ENCODE peak calls at places on chromosomes 6 and 20, in six cellular contexts. One of them, this sample, is unnamed.

GRCh38 chr6:13272131-13273046 is 55.9 kb downstream of the TBC1D7 start:
- DNase-seq in H1: no peak
- DNase-seq in K562: peak; percentile 85
- DNase-seq in thyroid gland: peak; percentile 14
- DNase-seq in right lobe of liver: peak; percentile 67
- DNase-seq in sigmoid colon: peak; percentile 81
- DNase-seq in this sample: no peak

GRCh38 chr6:106886444-106886843 is 88.1 kb downstream of the CD24 start:
- DNase-seq in H1: no peak
- DNase-seq in K562: no peak
- DNase-seq in thyroid gland: no peak
- DNase-seq in right lobe of liver: no peak
- DNase-seq in sigmoid colon: no peak
- DNase-seq in this sample: no peak

GRCh38 chr6:28615616-28615954 is 89.9 kb downstream of the GPX5 start:
- DNase-seq in H1: no peak
- DNase-seq in K562: peak; percentile 58
- DNase-seq in thyroid gland: no peak
- DNase-seq in right lobe of liver: no peak
- DNase-seq in sigmoid colon: no peak
- DNase-seq in this sample: no peak

GRCh38 chr6:53706525-53706924 is 41.0 kb upstream of the KLHL31 start:
- DNase-seq in H1: no peak
- DNase-seq in K562: no peak
- DNase-seq in thyroid gland: no peak
- DNase-seq in right lobe of liver: no peak
- DNase-seq in sigmoid colon: no peak
- DNase-seq in this sample: no peak

GRCh38 chr20:64037498-64038213 is 1.7 kb downstream of the C20orf204 start:
- DNase-seq in H1: no peak
- DNase-seq in K562: peak; percentile 60
- DNase-seq in thyroid gland: no peak
- DNase-seq in right lobe of liver: no peak
- DNase-seq in sigmoid colon: no peak
- DNase-seq in this sample: no peak

GRCh38 chr6:170172825-170173231 is 118.0 kb downstream of the DLL1 start:
- DNase-seq in H1: peak; percentile 14
- DNase-seq in K562: no peak
- DNase-seq in thyroid gland: no peak
- DNase-seq in right lobe of liver: peak; percentile 15
- DNase-seq in sigmoid colon: peak; percentile 39
- DNase-seq in this sample: no peak

GRCh38 chr20:13533946-13534345 is 104.8 kb downstream of the TASP1 start:
- DNase-seq in H1: no peak
- DNase-seq in K562: no peak
- DNase-seq in thyroid gland: no peak
- DNase-seq in right lobe of liver: no peak
- DNase-seq in sigmoid colon: no peak
- DNase-seq in this sample: no peak

GRCh38 chr6:127366281-127367022 is 23.0 kb upstream of the ECHDC1 start:
- DNase-seq in H1: no peak
- DNase-seq in K562: peak; percentile 39
- DNase-seq in thyroid gland: no peak
- DNase-seq in right lobe of liver: no peak
- DNase-seq in sigmoid colon: peak; percentile 75
- DNase-seq in this sample: no peak

GRCh38 chr6:38476141-38476540 is 163.6 kb downstream of the BTBD9 start:
- DNase-seq in H1: no peak
- DNase-seq in K562: no peak
- DNase-seq in thyroid gland: no peak
- DNase-seq in right lobe of liver: no peak
- DNase-seq in sigmoid colon: no peak
- DNase-seq in this sample: no peak

GRCh38 chr6:13369591-13369990 is 41.3 kb upstream of the TBC1D7 start:
- DNase-seq in H1: no peak
- DNase-seq in K562: no peak
- DNase-seq in thyroid gland: no peak
- DNase-seq in right lobe of liver: no peak
- DNase-seq in sigmoid colon: no peak
- DNase-seq in this sample: no peak

GRCh38 chr20:8829232-8829631 is 239.7 kb upstream of the PLCB4 start:
- DNase-seq in H1: no peak
- DNase-seq in K562: peak; percentile 2
- DNase-seq in thyroid gland: no peak
- DNase-seq in right lobe of liver: no peak
- DNase-seq in sigmoid colon: no peak
- DNase-seq in this sample: no peak

GRCh38 chr6:158706369-158706982 is 56.6 kb downstream of the SYTL3 start:
- DNase-seq in H1: no peak
- DNase-seq in K562: peak; percentile 76
- DNase-seq in thyroid gland: peak; percentile 77
- DNase-seq in right lobe of liver: peak; percentile 45
- DNase-seq in sigmoid colon: peak; percentile 86
- DNase-seq in this sample: no peak

GRCh38 chr6:54238407-54238806 is 69.8 kb upstream of the TINAG start:
- DNase-seq in H1: no peak
- DNase-seq in K562: no peak
- DNase-seq in thyroid gland: no peak
- DNase-seq in right lobe of liver: no peak
- DNase-seq in sigmoid colon: no peak
- DNase-seq in this sample: no peak

GRCh38 chr6:168355716-168356522 is 36.3 kb upstream of the DACT2 start:
- DNase-seq in H1: peak; percentile 79
- DNase-seq in K562: peak; percentile 68
- DNase-seq in thyroid gland: peak; percentile 56
- DNase-seq in right lobe of liver: peak; percentile 75
- DNase-seq in sigmoid colon: peak; percentile 74
- DNase-seq in this sample: peak; percentile 41

GRCh38 chr6:2798586-2799134 is 33.5 kb downstream of the WRNIP1 start:
- DNase-seq in H1: no peak
- DNase-seq in K562: peak; percentile 41
- DNase-seq in thyroid gland: no peak
- DNase-seq in right lobe of liver: no peak
- DNase-seq in sigmoid colon: no peak
- DNase-seq in this sample: no peak

GRCh38 chr6:32936247-32937152 is 4.3 kb downstream of the HLA-DMB start:
- DNase-seq in H1: no peak
- DNase-seq in K562: no peak
- DNase-seq in thyroid gland: peak; percentile 83
- DNase-seq in right lobe of liver: no peak
- DNase-seq in sigmoid colon: no peak
- DNase-seq in this sample: no peak

GRCh38 chr6:32938494-32938893 is 2.3 kb downstream of the HLA-DMB start:
- DNase-seq in H1: no peak
- DNase-seq in K562: no peak
- DNase-seq in thyroid gland: no peak
- DNase-seq in right lobe of liver: no peak
- DNase-seq in sigmoid colon: no peak
- DNase-seq in this sample: no peak

GRCh38 chr6:32933661-32934085 is 7.2 kb downstream of the HLA-DMB start:
- DNase-seq in H1: peak; percentile 89
- DNase-seq in K562: peak; percentile 85
- DNase-seq in thyroid gland: peak; percentile 78
- DNase-seq in right lobe of liver: peak; percentile 77
- DNase-seq in sigmoid colon: peak; percentile 87
- DNase-seq in this sample: peak; percentile 58

GRCh38 chr6:32935551-32936246 is 5.1 kb downstream of the HLA-DMB start:
- DNase-seq in H1: no peak
- DNase-seq in K562: no peak
- DNase-seq in thyroid gland: no peak
- DNase-seq in right lobe of liver: no peak
- DNase-seq in sigmoid colon: no peak
- DNase-seq in this sample: no peak

GRCh38 chr6:32937230-32937633 is 3.6 kb downstream of the HLA-DMB start:
- DNase-seq in H1: no peak
- DNase-seq in K562: no peak
- DNase-seq in thyroid gland: no peak
- DNase-seq in right lobe of liver: no peak
- DNase-seq in sigmoid colon: peak; percentile 72
- DNase-seq in this sample: no peak
- TF ChIP-seq POLR2A in H1: no peak
- TF ChIP-seq POLR2A in K562: no peak
- TF ChIP-seq POLR2A in thyroid gland: no peak
- TF ChIP-seq POLR2A in right lobe of liver: no peak
- TF ChIP-seq POLR2A in sigmoid colon: no peak
- TF ChIP-seq POLR2A in this sample: no peak

GRCh38 chr6:167116838-167117228 is 6.1 kb upstream of the CCR6 start:
- DNase-seq in H1: no peak
- DNase-seq in K562: no peak
- DNase-seq in thyroid gland: no peak
- DNase-seq in right lobe of liver: no peak
- DNase-seq in sigmoid colon: no peak
- DNase-seq in this sample: no peak
- H3K4me1 ChIP-seq in H1: no peaks in the 10 kb centered on the region
- H3K4me1 ChIP-seq in K562: no peaks in the 10 kb centered on the region
- H3K4me1 ChIP-seq in thyroid gland: peaks cover 10% of the 10 kb centered on the region
- H3K4me1 ChIP-seq in right lobe of liver: no peaks in the 10 kb centered on the region
- H3K4me1 ChIP-seq in sigmoid colon: peaks cover 51% of the 10 kb centered on the region
- H3K4me1 ChIP-seq in this sample: no peaks in the 10 kb centered on the region

GRCh38 chr6:129708496-129709216 is 1.3 kb downstream of the ARHGAP18 start:
- DNase-seq in H1: no peak
- DNase-seq in K562: no peak
- DNase-seq in thyroid gland: no peak
- DNase-seq in right lobe of liver: no peak
- DNase-seq in sigmoid colon: no peak
- DNase-seq in this sample: no peak
- H3K4me3 ChIP-seq in H1: no peak overlapping the region
- H3K4me3 ChIP-seq in K562: peak overlapping the region; percentile 64
- H3K4me3 ChIP-seq in thyroid gland: peak overlapping the region; percentile 44
- H3K4me3 ChIP-seq in right lobe of liver: no peak overlapping the region
- H3K4me3 ChIP-seq in sigmoid colon: peak overlapping the region; percentile 55
- H3K4me3 ChIP-seq in this sample: peak overlapping the region; percentile 66

GRCh38 chr6:161273752-161274487 is at the start of gene AGPAT4:
- DNase-seq in H1: peak; percentile 72
- DNase-seq in K562: peak; percentile 97
- DNase-seq in thyroid gland: peak; percentile 75
- DNase-seq in right lobe of liver: no peak
- DNase-seq in sigmoid colon: peak; percentile 90
- DNase-seq in this sample: peak; percentile 73
- TF ChIP-seq POLR2A in H1: peak; percentile 89
- TF ChIP-seq POLR2A in K562: peak; percentile 77
- TF ChIP-seq POLR2A in thyroid gland: no peak
- TF ChIP-seq POLR2A in right lobe of liver: no peak
- TF ChIP-seq POLR2A in sigmoid colon: peak; percentile 19
- TF ChIP-seq POLR2A in this sample: no peak

GRCh38 chr20:57397004-57397692 is 6.0 kb downstream of the RBM38 start:
- DNase-seq in H1: no peak
- DNase-seq in K562: no peak
- DNase-seq in thyroid gland: no peak
- DNase-seq in right lobe of liver: peak; percentile 12
- DNase-seq in sigmoid colon: peak; percentile 66
- DNase-seq in this sample: no peak
- H3K4me1 ChIP-seq in H1: peaks cover 5% of the 10 kb centered on the region
- H3K4me1 ChIP-seq in K562: peaks cover 64% of the 10 kb centered on the region
- H3K4me1 ChIP-seq in thyroid gland: peaks cover 9% of the 10 kb centered on the region
- H3K4me1 ChIP-seq in right lobe of liver: no peaks in the 10 kb centered on the region
- H3K4me1 ChIP-seq in sigmoid colon: peaks cover 100% of the 10 kb centered on the region
- H3K4me1 ChIP-seq in this sample: peaks cover 33% of the 10 kb centered on the region

GRCh38 chr6:152661776-152662175 is 24.6 kb upstream of the SYNE1 start:
- DNase-seq in H1: no peak
- DNase-seq in K562: no peak
- DNase-seq in thyroid gland: no peak
- DNase-seq in right lobe of liver: no peak
- DNase-seq in sigmoid colon: no peak
- DNase-seq in this sample: no peak
- H3K4me3 ChIP-seq in H1: no peak overlapping the region
- H3K4me3 ChIP-seq in K562: no peak overlapping the region
- H3K4me3 ChIP-seq in thyroid gland: no peak overlapping the region
- H3K4me3 ChIP-seq in right lobe of liver: no peak overlapping the region
- H3K4me3 ChIP-seq in sigmoid colon: no peak overlapping the region
- H3K4me3 ChIP-seq in this sample: no peak overlapping the region

DNA sequence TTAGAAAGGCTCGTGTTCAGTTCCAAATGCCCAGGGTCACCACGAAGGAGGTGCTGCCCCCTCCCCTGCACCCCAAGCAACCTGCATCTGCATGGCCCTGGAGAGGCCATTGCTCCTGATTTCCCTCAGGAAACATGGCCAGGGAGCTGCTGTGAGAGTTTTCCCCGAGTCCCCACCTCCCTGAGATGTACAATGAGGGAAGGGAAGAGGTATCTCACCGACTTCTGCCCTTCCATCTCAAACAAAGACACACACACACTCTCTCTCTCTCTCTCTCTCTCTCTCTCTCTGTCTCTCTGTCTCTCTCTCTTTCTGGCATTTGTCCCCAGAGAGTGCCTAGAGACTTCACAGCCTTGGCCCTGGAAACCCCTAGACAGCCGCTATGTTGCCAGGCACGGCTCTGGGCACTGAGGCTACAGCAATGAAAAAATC is 120.4 kb downstream of the MRPL14 start:
- DNase-seq in H1: no peak
- DNase-seq in K562: no peak
- DNase-seq in thyroid gland: no peak
- DNase-seq in right lobe of liver: no peak
- DNase-seq in sigmoid colon: no peak
- DNase-seq in this sample: no peak
- TF ChIP-seq POLR2A in H1: no peak
- TF ChIP-seq POLR2A in K562: no peak
- TF ChIP-seq POLR2A in thyroid gland: no peak
- TF ChIP-seq POLR2A in right lobe of liver: no peak
- TF ChIP-seq POLR2A in sigmoid colon: no peak
- TF ChIP-seq POLR2A in this sample: no peak

GRCh38 chr6:150144294-150144868 is 1.5 kb downstream of the PPP1R14C start:
- DNase-seq in H1: no peak
- DNase-seq in K562: no peak
- DNase-seq in thyroid gland: no peak
- DNase-seq in right lobe of liver: no peak
- DNase-seq in sigmoid colon: no peak
- DNase-seq in this sample: no peak
- H3K4me1 ChIP-seq in H1: no peaks in the 10 kb centered on the region
- H3K4me1 ChIP-seq in K562: peaks cover 35% of the 10 kb centered on the region
- H3K4me1 ChIP-seq in thyroid gland: peaks cover 35% of the 10 kb centered on the region
- H3K4me1 ChIP-seq in right lobe of liver: no peaks in the 10 kb centered on the region
- H3K4me1 ChIP-seq in sigmoid colon: peaks cover 18% of the 10 kb centered on the region
- H3K4me1 ChIP-seq in this sample: no peaks in the 10 kb centered on the region

DNA sequence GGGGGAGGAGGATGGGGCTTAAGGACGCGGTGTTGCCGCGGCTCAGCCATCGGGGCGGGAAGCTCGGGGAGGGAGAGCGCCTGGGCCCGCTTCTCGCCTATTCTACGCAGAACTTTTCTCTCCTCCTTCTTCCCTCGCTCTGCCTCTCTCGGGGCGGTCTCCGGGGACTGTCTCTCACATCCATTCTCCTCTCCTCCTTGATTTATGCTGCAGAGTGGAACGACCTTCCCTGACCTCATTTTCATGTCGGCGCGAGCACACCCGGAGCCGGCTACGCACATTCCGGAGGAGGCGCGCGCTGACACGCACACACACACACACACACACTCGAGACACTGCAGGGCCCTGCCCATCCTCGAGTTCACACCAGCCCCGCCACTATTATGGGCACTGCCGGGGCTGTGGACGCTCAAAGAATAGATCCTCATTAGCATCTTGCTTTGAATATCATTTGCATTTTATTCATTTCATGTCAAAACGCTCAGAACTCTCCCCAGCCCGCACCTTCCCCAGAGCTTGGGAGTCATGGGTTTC is 36.7 kb downstream of the NCR2 start:
- DNase-seq in H1: peak; percentile 54
- DNase-seq in K562: no peak
- DNase-seq in thyroid gland: peak; percentile 62
- DNase-seq in right lobe of liver: no peak
- DNase-seq in sigmoid colon: no peak
- DNase-seq in this sample: no peak
- H3K4me3 ChIP-seq in H1: peak overlapping the region; percentile 9
- H3K4me3 ChIP-seq in K562: no peak overlapping the region
- H3K4me3 ChIP-seq in thyroid gland: peak overlapping the region; percentile 20
- H3K4me3 ChIP-seq in right lobe of liver: no peak overlapping the region
- H3K4me3 ChIP-seq in sigmoid colon: peak overlapping the region; percentile 47
- H3K4me3 ChIP-seq in this sample: no peak overlapping the region

This sample was measured in breast epithelium.